ENCODE peak calls at places on chromosomes 7 and 10, in four cellular contexts. L is body of pancreas, I is fibroblast of lung, E is breast epithelium. G is an unnamed sample.

GRCh38 chr10:77792155-77792554 is 134.4 kb downstream of the DLG5 start:
- DNase-seq in I (no peak), L (no peak), E (no peak), G (no peak)

GRCh38 chr10:72084094-72084459 is 4.3 kb downstream of the SPOCK2 start:
- DNase-seq in I (no peak), E (no peak), L (no peak), G (no peak)

GRCh38 chr7:40310213-40310612 is 175.4 kb downstream of the SUGCT start:
- DNase-seq in I (peak; percentile 78), L (no peak), E (no peak), G (no peak)

GRCh38 chr7:131908719-131909118 is 352.3 kb upstream of the PODXL start:
- DNase-seq in I (no peak), L (no peak), E (no peak), G (peak; percentile 20)

GRCh38 chr10:6071181-6072175 is 9.3 kb upstream of the IL2RA start:
- DNase-seq in I (no peak), E (no peak), L (no peak), G (no peak)

GRCh38 chr7:24757799-24758275 is 573 bp upstream of the GSDME start:
- DNase-seq in I (peak; percentile 66), E (no peak), L (peak; percentile 7), G (no peak)

GRCh38 chr7:130814753-130815152 is 80.7 kb upstream of the KLF14 start:
- DNase-seq in E (no peak), L (peak; percentile 6), I (peak; percentile 34), G (no peak)

GRCh38 chr7:38902443-38902842 is 6.5 kb downstream of the VPS41 start:
- DNase-seq in L (no peak), E (no peak), I (no peak), G (no peak)

GRCh38 chr7:156240532-156240931 is 400.0 kb upstream of the RNF32 start:
- DNase-seq in I (no peak), L (no peak), E (no peak), G (no peak)

GRCh38 chr10:79018591-79019011 is 50.2 kb upstream of the ZMIZ1 start:
- DNase-seq in E (no peak), I (peak; percentile 32), L (no peak), G (no peak)

GRCh38 chr10:22086730-22087364 is 83.3 kb upstream of the DNAJC1 start:
- DNase-seq in E (peak; percentile 82), I (peak; percentile 50), L (peak; percentile 89), G (no peak)

GRCh38 chr10:58280982-58281752 is 12.2 kb downstream of the CISD1 start:
- DNase-seq in I (peak; percentile 64), L (no peak), E (no peak), G (no peak)

GRCh38 chr10:100911472-100911871 is 1.3 kb upstream of the SLF2 start:
- DNase-seq in E (no peak), I (no peak), L (no peak), G (no peak)

GRCh38 chr10:21260060-21260792 is 265.3 kb downstream of the SKIDA1 start:
- DNase-seq in I (peak; percentile 28), E (no peak), L (peak; percentile 34), G (no peak)

GRCh38 chr10:59995862-59996261 is 89.5 kb upstream of the CCDC6 start:
- DNase-seq in L (no peak), I (peak; percentile 51), E (no peak), G (no peak)

GRCh38 chr10:93471110-93471651 is 11.0 kb downstream of the MYOF start:
- DNase-seq in E (no peak), L (peak; percentile 33), I (peak; percentile 97), G (no peak)

GRCh38 chr7:94907420-94908203 is at the start of gene PPP1R9A:
- DNase-seq in E (no peak), I (peak; percentile 44), L (peak; percentile 74), G (no peak)

GRCh38 chr10:36888925-36889573 is 236.3 kb upstream of the ANKRD30A start:
- DNase-seq in L (peak; percentile 10), I (no peak), E (peak; percentile 65), G (no peak)

GRCh38 chr10:78407009-78407711 is 373.5 kb downstream of the RPS24 start:
- DNase-seq in E (peak; percentile 80), L (peak; percentile 93), I (peak; percentile 98), G (no peak)

GRCh38 chr10:97549587-97550322 is 22.8 kb upstream of the ANKRD2 start:
- DNase-seq in I (no peak), E (no peak), L (no peak), G (no peak)

GRCh38 chr10:125062244-125063208 is 97.8 kb downstream of the CTBP2 start:
- DNase-seq in E (no peak), L (no peak), I (no peak), G (no peak)

GRCh38 chr7:124720195-124720594 is 45.4 kb downstream of the GPR37 start:
- DNase-seq in I (peak; percentile 60), L (no peak), E (no peak), G (no peak)

GRCh38 chr10:68235591-68235990 is 3.7 kb upstream of the ATOH7 start:
- DNase-seq in L (no peak), E (no peak), I (no peak), G (no peak)

GRCh38 chr7:114663502-114663901 is 248.9 kb downstream of the FOXP2 start:
- DNase-seq in L (peak; percentile 8), I (peak; percentile 12), E (no peak), G (no peak)

DNA sequence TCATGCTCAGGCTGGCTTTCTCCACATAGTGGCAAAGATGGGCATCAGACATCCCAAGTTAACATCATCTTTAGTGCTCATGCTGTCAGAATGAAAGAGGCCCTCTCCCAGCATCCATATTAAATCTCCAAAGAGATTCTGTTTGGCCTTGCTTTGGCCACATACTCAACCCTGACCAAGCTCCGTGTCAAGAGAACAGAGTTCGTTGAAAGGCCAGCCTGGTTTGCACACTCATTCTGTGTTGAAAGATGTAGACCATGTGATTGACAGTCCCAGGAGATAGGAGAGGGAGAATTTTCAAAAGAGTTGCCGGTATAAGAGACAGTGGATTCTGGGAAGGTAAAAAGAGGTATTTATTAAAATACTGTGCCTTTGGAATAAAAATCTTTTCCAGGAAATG is 19.7 kb downstream of the MET start:
- DNase-seq in E (no peak), L (no peak), I (peak; percentile 59), G (no peak)
- H3K4me1 ChIP-seq in E (no peaks in the 10 kb centered on the region), L (peaks cover 14% of the 10 kb centered on the region), I (peaks cover 5% of the 10 kb centered on the region), G (peaks cover 5% of the 10 kb centered on the region)

DNA sequence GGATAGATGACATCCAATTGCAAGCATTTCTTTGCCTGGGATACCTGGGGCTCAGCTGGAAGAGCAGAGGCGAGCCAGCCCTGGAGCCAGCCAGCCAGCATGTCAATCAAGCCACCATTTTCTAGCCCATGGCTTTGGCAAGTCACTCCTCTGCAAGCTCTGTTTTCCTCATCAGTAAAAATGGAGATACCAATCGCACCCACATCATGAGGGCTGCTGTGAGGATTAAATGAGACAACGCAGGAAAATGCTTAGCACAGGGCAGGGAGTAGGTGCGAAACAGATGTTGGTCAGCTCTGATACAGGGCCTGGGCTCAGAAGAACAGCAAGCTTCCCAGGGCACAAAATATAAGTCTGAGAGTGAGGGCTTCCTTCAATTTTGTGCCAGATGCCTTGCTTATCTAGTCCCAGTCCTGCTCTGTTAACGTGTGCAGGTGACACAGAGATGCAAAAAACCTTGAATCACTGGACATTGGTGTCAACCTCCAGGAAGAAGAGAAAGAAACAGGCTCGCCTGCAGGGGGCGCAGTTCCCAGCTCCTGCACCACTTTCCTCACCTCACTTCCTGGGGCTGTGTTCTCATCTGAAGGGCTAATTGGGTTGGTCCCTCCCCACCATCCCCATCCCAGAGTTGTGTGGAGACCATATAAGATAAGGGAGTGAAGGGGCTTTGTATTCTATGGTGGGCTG is 72.8 kb upstream of the CACUL1 start:
- DNase-seq in I (no peak), E (no peak), L (no peak), G (no peak)
- TF ChIP-seq CTCF in I (peak; percentile 5), E (no peak), L (no peak), G (no peak)

GRCh38 chr7:92693519-92693918 is 103.3 kb upstream of the FAM133B start:
- DNase-seq in L (no peak), I (no peak), E (no peak), G (no peak)

GRCh38 chr7:92695308-92696261 is 105.4 kb upstream of the FAM133B start:
- DNase-seq in E (no peak), L (peak; percentile 78), I (peak; percentile 89), G (no peak)

GRCh38 chr7:92696584-92696983 is 106.4 kb upstream of the FAM133B start:
- DNase-seq in L (no peak), I (no peak), E (no peak), G (no peak)

GRCh38 chr7:92691578-92691977 is 101.4 kb upstream of the FAM133B start:
- DNase-seq in I (peak; percentile 60), L (peak; percentile 23), E (no peak), G (no peak)

GRCh38 chr7:92694211-92694610 is 104.0 kb upstream of the FAM133B start:
- DNase-seq in L (no peak), I (no peak), E (no peak), G (no peak)
- H3K4me3 ChIP-seq in L (no peak overlapping the region), I (no peak overlapping the region), E (no peak overlapping the region), G (no peak overlapping the region)

GRCh38 chr10:119306964-119307363 is 99.6 kb downstream of the GRK5 start:
- DNase-seq in E (no peak), L (no peak), I (peak; percentile 55), G (no peak)

GRCh38 chr10:119305860-119306513 is 98.6 kb downstream of the GRK5 start:
- DNase-seq in E (no peak), I (peak; percentile 99), L (peak; percentile 56), G (no peak)

GRCh38 chr10:119308089-119308488 is 100.7 kb downstream of the GRK5 start:
- DNase-seq in E (no peak), I (no peak), L (no peak), G (no peak)

GRCh38 chr10:119304541-119304940 is 97.2 kb downstream of the GRK5 start:
- DNase-seq in E (no peak), I (no peak), L (no peak), G (no peak)

GRCh38 chr10:119306514-119306951 is 99.2 kb downstream of the GRK5 start:
- DNase-seq in E (no peak), L (no peak), I (peak; percentile 45), G (no peak)
- H3K4me1 ChIP-seq in E (no peaks in the 10 kb centered on the region), L (peaks cover 26% of the 10 kb centered on the region), I (peaks cover 10% of the 10 kb centered on the region), G (peaks cover 51% of the 10 kb centered on the region)

DNA sequence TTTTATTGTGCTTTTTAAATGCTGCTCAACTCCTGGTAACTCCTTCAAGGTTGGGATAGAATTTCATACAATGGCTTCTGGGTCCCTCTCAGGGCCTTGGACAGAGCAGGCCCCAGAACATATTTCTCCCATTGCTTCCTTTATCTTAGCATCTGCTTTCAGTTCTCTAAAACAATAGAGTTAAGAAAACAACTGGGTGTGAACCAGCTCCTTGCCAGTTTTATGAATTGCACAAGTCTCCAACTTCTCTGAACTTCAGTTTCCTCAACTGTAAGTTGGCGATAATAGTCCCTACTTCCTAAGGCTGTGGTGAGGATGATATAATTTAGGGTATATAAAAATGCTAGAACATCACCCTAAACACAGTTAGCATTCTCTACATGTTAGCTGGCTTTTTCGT is 77.0 kb upstream of the INHBA start:
- DNase-seq in E (no peak), I (no peak), L (peak; percentile 8), G (no peak)
- TF ChIP-seq CTCF in E (no peak), I (no peak), L (no peak), G (no peak)